ENCODE peak calls at places on chromosomes 1 and 21, in ten cellular contexts. N is CD8-positive, alpha-beta T cell; H is mesendoderm; A is colonic mucosa; M is SK-N-SH; L is keratinocyte; U is suprapubic skin; T is effector memory CD4-positive, alpha-beta T cell; I is breast epithelium; W is GM23338. J is an unnamed sample. For H3K4me1, the result is how much of the 10 kb centered on the place peaks cover.

GRCh38 chr1:18547460-18547859 is 66.7 kb downstream of the KLHDC7A start:
- DNase-seq in N (no peak), H (peak), A (no peak), M (no peak), L (no peak), U (no peak), T (no peak), I (no peak), W (peak), J (no peak)

GRCh38 chr1:27872059-27872801 is at the start of gene THEMIS2:
- DNase-seq in N (peak), H (peak), A (peak), M (peak), L (no peak), U (no peak), T (peak), I (no peak), W (peak), J (peak)

GRCh38 chr1:228163004-228163753 is 2.4 kb upstream of the IBA57 start:
- DNase-seq in N (no peak), H (no peak), A (no peak), M (no peak), L (peak), U (peak), T (no peak), I (peak), W (peak), J (peak)

GRCh38 chr1:196678510-196678884 is 26.7 kb downstream of the CFH start:
- DNase-seq in N (no peak), H (peak), A (no peak), M (no peak), L (no peak), U (no peak), T (no peak), I (no peak), W (no peak), J (no peak)

GRCh38 chr1:203581841-203582240 is 44.8 kb upstream of the ATP2B4 start:
- DNase-seq in N (no peak), H (no peak), A (no peak), M (no peak), L (no peak), U (no peak), T (no peak), I (no peak), W (no peak), J (no peak)

GRCh38 chr1:163231385-163231784 is 28.7 kb upstream of the RGS5 start:
- DNase-seq in N (no peak), H (no peak), A (no peak), M (no peak), L (no peak), U (no peak), T (no peak), I (no peak), W (no peak), J (no peak)

GRCh38 chr1:173280899-173281660 is 73.9 kb upstream of the TNFSF4 start:
- DNase-seq in N (no peak), H (no peak), A (no peak), M (no peak), L (no peak), U (no peak), T (no peak), I (no peak), W (no peak), J (no peak)

GRCh38 chr1:213057264-213058059 is 6.4 kb downstream of the RPS6KC1 start:
- DNase-seq in N (no peak), H (no peak), A (no peak), M (no peak), L (no peak), U (no peak), T (no peak), I (no peak), W (no peak), J (no peak)

GRCh38 chr1:161215079-161215478 is at the start of gene FCER1G:
- DNase-seq in N (peak), H (no peak), A (peak), M (no peak), L (no peak), U (no peak), T (no peak), I (no peak), W (no peak), J (no peak)

GRCh38 chr1:226438007-226438406 is 30.1 kb upstream of the PARP1 start:
- DNase-seq in N (no peak), H (no peak), A (no peak), M (no peak), L (no peak), U (no peak), T (no peak), I (no peak), W (peak), J (no peak)

GRCh38 chr1:150134537-150134936 is 15.2 kb upstream of the PLEKHO1 start:
- DNase-seq in N (no peak), H (no peak), A (no peak), M (no peak), L (no peak), U (no peak), T (no peak), I (no peak), W (no peak), J (no peak)

GRCh38 chr1:226405411-226405988 is 2.4 kb downstream of the PARP1 start:
- DNase-seq in N (peak), H (peak), A (no peak), M (no peak), L (no peak), U (peak), T (no peak), I (no peak), W (peak), J (no peak)

GRCh38 chr1:10793129-10793651 is 3.3 kb downstream of the CASZ1 start:
- DNase-seq in N (no peak), H (peak), A (peak), M (no peak), L (no peak), U (no peak), T (no peak), I (no peak), W (peak), J (no peak)

GRCh38 chr1:172286629-172287076 is 133.8 kb upstream of the C1orf105 start:
- DNase-seq in N (no peak), H (no peak), A (no peak), M (no peak), L (no peak), U (no peak), T (no peak), I (no peak), W (no peak), J (peak)

GRCh38 chr21:33948951-33949444 is 33.4 kb upstream of the ATP5PO start:
- DNase-seq in N (no peak), H (no peak), A (no peak), M (no peak), L (no peak), U (no peak), T (no peak), I (no peak), W (no peak), J (no peak)

GRCh38 chr1:109067883-109068282 is 7.9 kb downstream of the TAF13 start:
- DNase-seq in N (no peak), H (no peak), A (no peak), M (no peak), L (no peak), U (no peak), T (no peak), I (no peak), W (no peak), J (no peak)

GRCh38 chr21:32599146-32599925 is 12.8 kb downstream of the CFAP298 start:
- DNase-seq in N (no peak), H (no peak), A (no peak), M (no peak), L (no peak), U (no peak), T (no peak), I (no peak), W (no peak), J (peak)

GRCh38 chr1:98027044-98027443 is 106.2 kb upstream of the DPYD start:
- DNase-seq in N (no peak), H (no peak), A (no peak), M (no peak), L (no peak), U (no peak), T (no peak), I (no peak), W (no peak), J (no peak)
- H3K4me1 ChIP-seq in N (under half), H (under half), A (under half), M (under half), L (under half), U (under half), T (under half), I (under half), W (under half), J (under half)

GRCh38 chr1:9375912-9376311 is 83.2 kb downstream of the SPSB1 start:
- DNase-seq in N (no peak), H (no peak), A (peak), M (no peak), L (no peak), U (no peak), T (no peak), I (no peak), W (no peak), J (no peak)

GRCh38 chr1:9371951-9372350 is 79.3 kb downstream of the SPSB1 start:
- DNase-seq in N (no peak), H (no peak), A (peak), M (no peak), L (no peak), U (no peak), T (no peak), I (no peak), W (no peak), J (no peak)

GRCh38 chr1:9371391-9371935 is 78.8 kb downstream of the SPSB1 start:
- DNase-seq in N (no peak), H (peak), A (peak), M (peak), L (no peak), U (no peak), T (no peak), I (peak), W (peak), J (no peak)

GRCh38 chr1:9374748-9375345 is 82.2 kb downstream of the SPSB1 start:
- DNase-seq in N (no peak), H (peak), A (no peak), M (no peak), L (no peak), U (no peak), T (no peak), I (no peak), W (no peak), J (no peak)

GRCh38 chr1:9373614-9374013 is 80.9 kb downstream of the SPSB1 start:
- DNase-seq in N (no peak), H (peak), A (no peak), M (no peak), L (no peak), U (no peak), T (no peak), I (no peak), W (no peak), J (no peak)
- H3K4me1 ChIP-seq in N (under half), H (under half), A (under half), M (under half), L (under half), U (under half), T (under half), I (under half), W (under half), J (under half)

GRCh38 chr1:32758177-32758794 is 55.7 kb upstream of the SYNC start:
- DNase-seq in N (no peak), H (peak), A (no peak), M (no peak), L (no peak), U (no peak), T (no peak), I (no peak), W (no peak), J (no peak)

GRCh38 chr1:32759521-32759980 is 57.0 kb upstream of the SYNC start:
- DNase-seq in N (no peak), H (peak), A (peak), M (no peak), L (no peak), U (no peak), T (no peak), I (peak), W (peak), J (peak)

GRCh38 chr1:32759997-32760623 is 57.0 kb downstream of the YARS1 start:
- DNase-seq in N (no peak), H (peak), A (peak), M (no peak), L (peak), U (peak), T (no peak), I (peak), W (peak), J (peak)

GRCh38 chr1:32757213-32757895 is 54.8 kb upstream of the SYNC start:
- DNase-seq in N (no peak), H (peak), A (peak), M (no peak), L (no peak), U (no peak), T (no peak), I (no peak), W (no peak), J (no peak)

DNA sequence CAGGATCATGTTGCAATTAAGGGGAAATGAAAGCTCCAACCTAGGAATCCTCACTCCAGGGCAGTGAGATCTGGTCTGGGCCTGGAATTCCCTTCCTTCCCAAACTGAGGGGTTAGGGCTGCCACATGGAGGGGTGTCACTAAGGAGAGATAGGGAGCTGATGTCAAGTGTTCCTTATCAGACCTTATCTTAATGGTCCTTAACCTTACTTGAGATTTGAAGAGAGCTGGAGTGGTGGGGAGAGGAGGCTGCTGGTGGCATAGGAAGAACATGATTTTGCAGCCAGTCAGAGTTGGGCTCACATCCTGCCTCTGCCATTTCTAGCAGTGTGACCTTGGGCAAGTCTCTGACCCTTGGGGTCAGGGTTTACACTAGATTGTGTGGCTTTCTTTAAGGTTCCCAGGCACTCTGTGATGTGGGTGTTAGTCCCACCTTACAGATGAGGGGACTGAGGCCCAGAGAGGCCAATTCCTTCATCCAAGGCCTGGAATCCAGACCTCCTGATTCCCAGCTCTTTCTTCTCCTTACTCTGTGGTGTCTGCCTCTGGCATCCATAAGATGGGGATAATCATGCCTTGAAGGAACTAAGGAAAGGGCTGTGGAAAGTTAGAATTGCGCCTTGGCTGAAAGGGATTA is 56.3 kb upstream of the SYNC start:
- DNase-seq in N (no peak), H (peak), A (no peak), M (no peak), L (no peak), U (no peak), T (no peak), I (no peak), W (no peak), J (no peak)
- H3K4me1 ChIP-seq in N (under half), H (under half), A (under half), M (under half), L (half or more), U (half or more), T (under half), I (under half), W (half or more), J (half or more)

GRCh38 chr1:235327559-235328270 is at the start of gene ARID4B:
- DNase-seq in N (no peak), H (no peak), A (no peak), M (peak), L (no peak), U (peak), T (no peak), I (no peak), W (no peak), J (peak)

GRCh38 chr1:235326719-235327558 is 1.0 kb downstream of the ARID4B start:
- DNase-seq in N (peak), H (peak), A (peak), M (peak), L (no peak), U (peak), T (peak), I (peak), W (peak), J (peak)

GRCh38 chr1:235329139-235329808 is 904 bp downstream of the GGPS1 start:
- DNase-seq in N (peak), H (peak), A (peak), M (peak), L (no peak), U (no peak), T (peak), I (no peak), W (peak), J (peak)

GRCh38 chr1:235330918-235331285 is 2.5 kb downstream of the GGPS1 start:
- DNase-seq in N (no peak), H (no peak), A (no peak), M (no peak), L (no peak), U (no peak), T (no peak), I (no peak), W (no peak), J (no peak)

DNA sequence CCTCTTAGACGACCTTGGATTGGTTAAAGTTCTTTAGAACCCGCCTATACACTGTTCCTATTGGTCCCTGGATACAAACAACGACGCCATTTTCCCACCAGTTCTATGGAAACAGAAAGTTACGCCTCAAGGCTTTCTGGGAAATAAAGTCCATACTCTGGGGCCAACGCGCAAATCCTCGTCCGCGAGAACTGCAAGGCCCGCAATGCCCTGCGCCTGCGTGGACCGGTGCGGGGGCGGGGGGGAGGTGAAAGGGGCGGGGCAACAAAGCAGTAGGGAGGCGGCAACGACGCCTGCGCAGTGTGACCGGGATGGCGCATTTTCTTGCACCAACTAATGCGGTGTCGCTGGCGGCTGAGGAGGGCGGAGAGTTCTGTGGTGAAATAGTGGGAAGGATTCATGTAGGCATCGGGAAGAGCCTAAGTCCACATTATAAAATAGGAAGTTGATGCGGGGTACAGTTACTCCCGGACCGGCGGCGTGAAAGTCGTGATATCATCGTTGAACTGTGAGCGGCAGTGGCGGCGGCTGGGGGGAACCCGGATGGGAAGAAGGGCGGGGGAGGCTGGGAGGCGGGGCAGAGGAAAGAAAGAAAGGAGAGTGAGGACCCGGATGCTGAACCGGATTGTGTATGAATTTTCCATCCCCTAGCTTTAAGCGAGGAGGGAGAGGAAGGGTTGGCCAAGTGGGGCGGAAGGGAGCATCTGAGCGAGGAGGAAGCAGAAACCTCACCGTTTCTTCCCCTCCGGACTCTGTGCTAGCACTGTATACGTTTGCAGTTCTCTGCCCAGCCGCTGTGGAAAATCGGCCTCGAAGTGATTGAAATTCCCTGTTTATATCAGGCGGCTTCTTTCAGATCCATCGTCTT is at the start of gene GGPS1:
- DNase-seq in N (peak), H (peak), A (peak), M (peak), L (peak), U (peak), T (peak), I (peak), W (peak), J (peak)
- H3K4me1 ChIP-seq in N (half or more), H (under half), A (under half), M (under half), L (under half), U (half or more), T (under half), I (under half), W (under half), J (under half)

GRCh38 chr1:231417503-231417902 is 4.6 kb downstream of the EGLN1 start:
- DNase-seq in N (no peak), H (no peak), A (no peak), M (no peak), L (no peak), U (no peak), T (no peak), I (no peak), W (no peak), J (no peak)

GRCh38 chr1:231416896-231417295 is 5.2 kb downstream of the EGLN1 start:
- DNase-seq in N (no peak), H (no peak), A (no peak), M (no peak), L (no peak), U (no peak), T (no peak), I (no peak), W (no peak), J (no peak)

GRCh38 chr1:231413749-231414082 is 8.4 kb downstream of the EGLN1 start:
- DNase-seq in N (no peak), H (no peak), A (no peak), M (no peak), L (no peak), U (no peak), T (no peak), I (no peak), W (no peak), J (no peak)

GRCh38 chr1:231414260-231415016 is 7.6 kb downstream of the EGLN1 start:
- DNase-seq in N (no peak), H (no peak), A (no peak), M (no peak), L (no peak), U (no peak), T (no peak), I (no peak), W (no peak), J (no peak)

GRCh38 chr1:231415018-231415583 is 7.0 kb downstream of the EGLN1 start:
- DNase-seq in N (no peak), H (no peak), A (no peak), M (no peak), L (no peak), U (no peak), T (no peak), I (no peak), W (no peak), J (no peak)
- H3K4me1 ChIP-seq in N (half or more), H (under half), A (under half), M (under half), L (under half), U (half or more), T (under half), I (under half), W (under half), J (under half)

DNA sequence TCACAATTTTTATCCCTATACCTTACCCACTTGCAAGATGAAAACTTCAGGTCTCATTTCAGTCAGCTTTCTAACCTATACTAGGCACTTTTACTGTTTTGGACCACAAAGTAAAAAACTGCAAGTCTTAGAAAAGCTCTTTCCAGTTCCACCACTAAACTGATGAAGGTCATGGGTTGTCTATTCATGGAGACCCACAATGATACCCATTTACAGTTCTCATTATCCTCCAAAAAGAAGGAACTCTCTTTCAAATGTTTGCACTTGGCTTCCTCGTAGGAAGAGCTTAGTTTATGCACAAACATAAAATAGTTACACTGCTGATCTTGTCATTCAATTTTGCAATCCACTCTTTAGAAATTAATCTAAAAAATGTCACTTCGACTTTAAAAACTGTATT is 9.3 kb downstream of the ZNF281 start:
- DNase-seq in N (no peak), H (no peak), A (no peak), M (no peak), L (no peak), U (no peak), T (no peak), I (no peak), W (no peak), J (no peak)
- H3K4me1 ChIP-seq in N (under half), H (under half), A (under half), M (under half), L (under half), U (under half), T (under half), I (under half), W (half or more), J (under half)

DNA sequence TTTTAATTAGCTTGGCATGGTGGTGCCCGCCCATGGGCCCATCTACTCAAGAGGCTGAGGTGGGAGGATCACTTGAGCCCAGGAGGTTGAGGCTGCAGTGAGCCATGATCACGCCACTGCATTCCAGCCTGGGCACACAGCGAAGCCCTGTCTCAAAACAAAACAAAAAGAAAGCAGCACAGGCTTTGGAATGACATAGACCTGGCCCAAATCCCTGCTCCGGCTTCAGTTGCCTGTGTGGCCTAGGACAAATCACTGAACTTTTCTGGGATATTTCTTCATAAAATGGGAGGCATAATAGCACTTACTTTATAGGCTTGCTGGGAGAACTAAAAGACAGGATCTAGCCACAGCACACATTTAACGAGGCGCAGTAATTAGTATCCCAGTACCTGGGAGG is 2.4 kb downstream of the PEAR1 start:
- DNase-seq in N (no peak), H (no peak), A (no peak), M (no peak), L (no peak), U (no peak), T (no peak), I (no peak), W (no peak), J (no peak)
- H3K4me1 ChIP-seq in N (under half), H (under half), A (under half), M (under half), L (under half), U (under half), T (under half), I (under half), W (under half), J (under half)

J was measured in pancreas.